ENCODE peak calls at places on chromosomes 12 and 14, in six cellular contexts. G is left ventricle myocardium inferior, C is IMR-90, K is mammary epithelial cell, I is fibroblast of lung, A is body of pancreas. X is an unnamed sample.

GRCh38 chr14:73467377-73467776 is 9.0 kb upstream of the NUMB start:
- DNase-seq in G (no peak), C (peak), K (no peak), I (peak), A (no peak), X (peak)

GRCh38 chr14:65412881-65413738 is 580 bp downstream of the FUT8 start:
- DNase-seq in G (peak), C (peak), K (peak), I (peak), A (peak), X (peak)

GRCh38 chr12:92961949-92962348 is 32.9 kb upstream of the EEA1 start:
- DNase-seq in G (no peak), C (peak), K (no peak), I (peak), A (no peak), X (peak)

GRCh38 chr14:100295376-100296105 is 10.7 kb downstream of the SLC25A29 start:
- DNase-seq in G (no peak), C (no peak), K (no peak), I (no peak), A (no peak), X (no peak)

GRCh38 chr14:84988391-84988790 is 541.6 kb upstream of the FLRT2 start:
- DNase-seq in G (no peak), C (no peak), K (peak), I (no peak), A (no peak), X (no peak)

GRCh38 chr14:41785696-41786095 is 179.0 kb downstream of the LRFN5 start:
- DNase-seq in G (no peak), C (no peak), K (no peak), I (no peak), A (no peak), X (peak)

GRCh38 chr12:51270847-51271518 is 768 bp upstream of the SMAGP start:
- DNase-seq in G (no peak), C (peak), K (peak), I (peak), A (peak), X (peak)

GRCh38 chr12:70664463-70664862 is 27.2 kb upstream of the PTPRB start:
- DNase-seq in G (no peak), C (no peak), K (no peak), I (peak), A (no peak), X (peak)

GRCh38 chr12:54019111-54019811 is 9.0 kb upstream of the HOXC6 start:
- DNase-seq in G (no peak), C (no peak), K (peak), I (no peak), A (no peak), X (no peak)

GRCh38 chr14:52188381-52188780 is 79.1 kb upstream of the PTGDR start:
- DNase-seq in G (no peak), C (no peak), K (no peak), I (no peak), A (no peak), X (peak)

GRCh38 chr12:66107451-66107915 is 23.1 kb downstream of the LLPH start:
- DNase-seq in G (no peak), C (peak), K (peak), I (peak), A (peak), X (peak)

GRCh38 chr12:102167821-102168605 is 29.6 kb downstream of the PMCH start:
- DNase-seq in G (no peak), C (peak), K (no peak), I (peak), A (no peak), X (peak)

GRCh38 chr14:87494010-87494409 is 499.0 kb downstream of the GALC start:
- DNase-seq in G (no peak), C (no peak), K (no peak), I (no peak), A (no peak), X (no peak)

GRCh38 chr12:7091660-7092228 is 501 bp downstream of the C1R start:
- DNase-seq in G (peak), C (no peak), K (no peak), I (no peak), A (no peak), X (no peak)

GRCh38 chr12:58285551-58285950 is 344.2 kb downstream of the ATP23 start:
- DNase-seq in G (no peak), C (no peak), K (no peak), I (no peak), A (no peak), X (no peak)

GRCh38 chr12:131830335-131831020 is 2.3 kb downstream of the MMP17 start:
- DNase-seq in G (peak), C (peak), K (peak), I (peak), A (peak), X (peak)

GRCh38 chr14:53187921-53188463 is 34.9 kb upstream of the DDHD1 start:
- DNase-seq in G (no peak), C (no peak), K (peak), I (peak), A (no peak), X (no peak)

GRCh38 chr12:52044284-52044983 is 6.8 kb upstream of the NR4A1 start:
- DNase-seq in G (peak), C (no peak), K (no peak), I (peak), A (peak), X (no peak)

GRCh38 chr14:100285021-100285912 is 21.0 kb downstream of the SLC25A29 start:
- DNase-seq in G (peak), C (peak), K (peak), I (peak), A (peak), X (peak)

GRCh38 chr14:55710506-55711041 is 130.6 kb downstream of the KTN1 start:
- DNase-seq in G (no peak), C (no peak), K (no peak), I (no peak), A (no peak), X (no peak)

GRCh38 chr14:86838363-86838762 is 1154.6 kb downstream of the GALC start:
- DNase-seq in G (no peak), C (no peak), K (no peak), I (no peak), A (no peak), X (peak)

GRCh38 chr12:29208060-29208459 is 59.0 kb downstream of the FAR2 start:
- DNase-seq in G (no peak), C (no peak), K (no peak), I (no peak), A (no peak), X (no peak)

GRCh38 chr14:65949711-65950516 is 536.3 kb upstream of the CCDC196 start:
- DNase-seq in G (peak), C (peak), K (peak), I (peak), A (peak), X (peak)

GRCh38 chr12:26939192-26939832 is 1.0 kb downstream of the FGFR1OP2 start:
- DNase-seq in G (no peak), C (peak), K (peak), I (peak), A (no peak), X (peak)

GRCh38 chr12:5262450-5262849 is 169.5 kb upstream of the NTF3 start:
- DNase-seq in G (no peak), C (peak), K (no peak), I (peak), A (no peak), X (no peak)

GRCh38 chr12:65123435-65124063 is 2.4 kb upstream of the WIF1 start:
- DNase-seq in G (no peak), C (peak), K (peak), I (peak), A (no peak), X (peak)

GRCh38 chr12:23399402-23399933 is 550.0 kb downstream of the SOX5 start:
- DNase-seq in G (no peak), C (no peak), K (no peak), I (no peak), A (no peak), X (no peak)

GRCh38 chr12:121538699-121539061 is 42.1 kb downstream of the KDM2B start:
- DNase-seq in G (no peak), C (peak), K (no peak), I (peak), A (peak), X (no peak)

GRCh38 chr14:56894591-56894991 is 84.3 kb upstream of the OTX2 start:
- DNase-seq in G (no peak), C (no peak), K (no peak), I (no peak), A (no peak), X (no peak)

GRCh38 chr14:21072102-21072501 is 2.0 kb downstream of the ARHGEF40 start:
- DNase-seq in G (no peak), C (peak), K (no peak), I (peak), A (no peak), X (peak)

GRCh38 chr12:31363826-31364225 is 37.9 kb upstream of the SINHCAF start:
- DNase-seq in G (no peak), C (no peak), K (no peak), I (no peak), A (no peak), X (no peak)

GRCh38 chr12:121989266-121989950 is 32.3 kb upstream of the BCL7A start:
- DNase-seq in G (no peak), C (no peak), K (no peak), I (no peak), A (no peak), X (no peak)

GRCh38 chr12:62725781-62726180 is 209.2 kb downstream of the PPM1H start:
- DNase-seq in G (no peak), C (no peak), K (peak), I (no peak), A (no peak), X (no peak)

GRCh38 chr12:126156806-126157574 is 1091.8 kb downstream of the AACS start:
- DNase-seq in G (no peak), C (no peak), K (no peak), I (no peak), A (peak), X (no peak)

GRCh38 chr12:79016181-79016580 is 151.6 kb downstream of the SYT1 start:
- DNase-seq in G (no peak), C (no peak), K (no peak), I (no peak), A (no peak), X (peak)

GRCh38 chr12:31491819-31492598 is 98.9 kb downstream of the DENND5B start:
- DNase-seq in G (no peak), C (peak), K (peak), I (peak), A (no peak), X (peak)

GRCh38 chr14:90426663-90427062 is 29.8 kb downstream of the CALM1 start:
- DNase-seq in G (peak), C (no peak), K (no peak), I (peak), A (peak), X (peak)

GRCh38 chr12:105083551-105084105 is 630 bp downstream of the ALDH1L2 start:
- DNase-seq in G (peak), C (peak), K (peak), I (peak), A (peak), X (peak)

GRCh38 chr12:110165540-110166159 is 41.5 kb downstream of the IFT81 start:
- DNase-seq in G (no peak), C (no peak), K (no peak), I (no peak), A (no peak), X (peak)

DNA sequence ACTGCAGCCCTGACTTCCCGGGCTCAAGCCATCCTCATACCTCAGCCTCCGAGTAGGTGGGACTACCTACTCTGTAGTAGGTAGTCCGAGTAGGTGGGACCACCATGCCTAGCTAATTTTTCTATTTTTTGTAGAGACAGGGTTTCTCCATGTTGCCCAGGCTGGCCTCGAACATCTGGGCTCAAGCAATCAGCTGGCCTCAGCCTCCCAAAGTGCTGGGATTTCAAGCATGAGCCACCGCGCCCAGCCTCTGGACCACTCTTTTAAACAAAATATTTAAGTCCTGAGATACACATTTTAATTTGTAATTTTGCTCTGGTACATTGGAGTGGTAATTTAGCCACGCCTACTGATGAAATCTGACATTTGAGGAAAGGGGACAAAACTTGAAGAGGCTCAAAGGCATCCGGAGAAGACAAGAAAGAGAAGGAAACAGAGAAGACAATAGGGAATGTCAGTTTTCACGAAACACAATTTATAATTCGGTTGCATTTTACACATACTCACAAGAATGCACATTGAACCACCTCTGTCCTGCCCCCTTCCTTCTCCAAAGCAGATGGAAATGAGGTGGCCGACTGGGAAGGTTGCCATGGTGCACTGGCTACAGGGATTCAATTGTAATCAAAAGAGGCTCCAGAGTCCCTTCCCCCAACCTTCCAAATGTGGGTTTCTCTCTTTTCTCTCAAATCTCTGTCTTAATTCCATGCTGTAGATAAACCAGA is 9.7 kb upstream of the TUBA1A start:
- DNase-seq in G (peak), C (peak), K (peak), I (peak), A (no peak), X (peak)
- H3K4me3 ChIP-seq in G (no peak), C (peak), K (no peak), I (no peak), A (no peak), X (no peak)

DNA sequence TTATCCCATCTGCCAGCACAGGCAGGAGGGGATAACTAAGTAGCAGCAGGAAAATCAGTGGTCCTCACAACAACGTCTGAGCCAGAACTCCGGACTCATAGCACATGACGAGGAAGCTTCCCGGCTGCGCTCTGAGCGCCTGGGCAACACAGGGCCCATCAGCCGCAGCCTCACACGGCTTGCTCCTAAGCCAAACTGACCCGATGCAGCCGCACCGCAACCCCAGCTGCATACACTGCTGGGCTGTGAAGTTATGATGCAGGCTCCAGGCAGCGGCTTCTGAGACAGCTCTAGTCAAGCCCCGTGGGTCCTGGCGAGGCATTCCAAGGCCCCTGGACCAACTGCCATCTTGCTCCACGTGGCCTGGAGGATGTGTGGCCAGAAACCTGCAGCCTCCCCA is 28.1 kb downstream of the ZFYVE21 start:
- DNase-seq in G (no peak), C (no peak), K (no peak), I (no peak), A (no peak), X (no peak)
- TF ChIP-seq CTCF in G (no peak), C (no peak), K (no peak), I (no peak), A (no peak), X (no peak)

GRCh38 chr14:93785423-93785822 is 2.9 kb downstream of the PRIMA1 start:
- DNase-seq in G (no peak), C (no peak), K (no peak), I (no peak), A (no peak), X (no peak)

GRCh38 chr14:93788557-93789365 is 476 bp upstream of the PRIMA1 start:
- DNase-seq in G (peak), C (no peak), K (peak), I (no peak), A (no peak), X (no peak)

GRCh38 chr14:93789366-93790130 is 1.3 kb upstream of the PRIMA1 start:
- DNase-seq in G (no peak), C (no peak), K (no peak), I (no peak), A (no peak), X (no peak)

GRCh38 chr14:93788307-93788556 is at the start of gene PRIMA1:
- DNase-seq in G (no peak), C (no peak), K (no peak), I (no peak), A (no peak), X (no peak)

GRCh38 chr14:93787465-93788306 is 599 bp downstream of the PRIMA1 start:
- DNase-seq in G (no peak), C (no peak), K (no peak), I (no peak), A (no peak), X (no peak)
- H3K4me3 ChIP-seq in G (peak), C (no peak), K (no peak), I (no peak), A (no peak), X (no peak)

GRCh38 chr14:50577983-50578382 is 18.0 kb downstream of the ATL1 start:
- DNase-seq in G (no peak), C (no peak), K (no peak), I (no peak), A (no peak), X (no peak)
- TF ChIP-seq CTCF in G (no peak), C (no peak), K (no peak), I (no peak), A (no peak), X (no peak)

GRCh38 chr14:31024577-31025334 is 693 bp upstream of the AP4S1 start:
- DNase-seq in G (no peak), C (peak), K (peak), I (peak), A (no peak), X (peak)
- H3K4me3 ChIP-seq in G (peak), C (peak), K (peak), I (peak), A (peak), X (peak)